ENCODE peak calls at places on chromosomes 5 and 9, in seven cellular contexts. K, V, D, O, U, X and C are unnamed samples.

GRCh38 chr5:172544371-172545120 is 90.2 kb upstream of the SH3PXD2B start:
- DNase-seq in K (no peak), V (no peak), D (no peak), O (no peak), U (no peak), X (peak; percentile 10), C (no peak)

GRCh38 chr9:135980926-135981630 is 19.9 kb upstream of the UBAC1 start:
- DNase-seq in K (no peak), V (no peak), D (no peak), O (no peak), U (no peak), X (no peak), C (no peak)

GRCh38 chr5:142024771-142025304 is 12.0 kb upstream of the GNPDA1 start:
- DNase-seq in K (peak; percentile 85), V (peak; percentile 94), D (peak; percentile 91), O (peak; percentile 92), U (peak; percentile 82), X (peak; percentile 80), C (peak; percentile 92)

GRCh38 chr9:32419921-32420320 is 35.5 kb downstream of the ACO1 start:
- DNase-seq in K (no peak), V (no peak), D (no peak), O (no peak), U (no peak), X (no peak), C (no peak)

GRCh38 chr5:173472784-173473278 is 143.6 kb downstream of the BOD1 start:
- DNase-seq in K (no peak), V (no peak), D (peak; percentile 14), O (no peak), U (peak; percentile 49), X (no peak), C (peak; percentile 31)

GRCh38 chr5:139204196-139204595 is 6.0 kb upstream of the SIL1 start:
- DNase-seq in K (no peak), V (no peak), D (no peak), O (no peak), U (no peak), X (no peak), C (no peak)

GRCh38 chr5:130496215-130496614 is 592.0 kb downstream of the CHSY3 start:
- DNase-seq in K (no peak), V (no peak), D (no peak), O (no peak), U (no peak), X (no peak), C (no peak)

GRCh38 chr9:34463098-34463900 is 4.7 kb downstream of the DNAI1 start:
- DNase-seq in K (no peak), V (no peak), D (peak; percentile 66), O (no peak), U (peak; percentile 79), X (no peak), C (no peak)

GRCh38 chr5:172556971-172557461 is 84.0 kb upstream of the NEURL1B start:
- DNase-seq in K (peak; percentile 47), V (no peak), D (peak; percentile 84), O (peak; percentile 69), U (peak; percentile 26), X (peak; percentile 70), C (no peak)

GRCh38 chr9:123401879-123402513 is 46.0 kb downstream of the CRB2 start:
- DNase-seq in K (peak; percentile 41), V (peak; percentile 68), D (no peak), O (no peak), U (peak; percentile 40), X (no peak), C (peak; percentile 80)

GRCh38 chr9:107106416-107106815 is 176.7 kb upstream of the RAD23B start:
- DNase-seq in K (no peak), V (no peak), D (no peak), O (no peak), U (no peak), X (no peak), C (no peak)

GRCh38 chr9:130433168-130433946 is 11.4 kb upstream of the ASS1 start:
- DNase-seq in K (no peak), V (peak; percentile 70), D (peak; percentile 61), O (no peak), U (peak; percentile 62), X (peak; percentile 50), C (no peak)

GRCh38 chr5:42951847-42952411 is 88.2 kb downstream of the ANXA2R start:
- DNase-seq in K (peak; percentile 33), V (no peak), D (peak; percentile 16), O (no peak), U (peak; percentile 64), X (peak; percentile 22), C (no peak)

GRCh38 chr5:107372723-107373487 is 297.8 kb downstream of the EFNA5 start:
- DNase-seq in K (no peak), V (no peak), D (no peak), O (no peak), U (peak; percentile 20), X (no peak), C (no peak)

GRCh38 chr5:96930058-96930457 is 5.8 kb upstream of the LNPEP start:
- DNase-seq in K (no peak), V (no peak), D (no peak), O (no peak), U (peak; percentile 25), X (no peak), C (no peak)

GRCh38 chr9:133074111-133074651 is 12.4 kb downstream of the CEL start:
- DNase-seq in K (no peak), V (no peak), D (no peak), O (no peak), U (peak; percentile 45), X (no peak), C (no peak)

GRCh38 chr9:95852059-95853032 is 23.1 kb upstream of the ERCC6L2 start:
- DNase-seq in K (no peak), V (no peak), D (no peak), O (no peak), U (peak; percentile 80), X (no peak), C (no peak)

GRCh38 chr5:64971538-64971937 is 202.8 kb downstream of the CWC27 start:
- DNase-seq in K (no peak), V (no peak), D (no peak), O (no peak), U (no peak), X (no peak), C (no peak)

GRCh38 chr5:158609328-158609727 is 490.4 kb downstream of the EBF1 start:
- DNase-seq in K (no peak), V (no peak), D (no peak), O (no peak), U (no peak), X (no peak), C (no peak)
- H3K27ac ChIP-seq in K (no peak overlapping the region), V (no peak overlapping the region), D (no peak overlapping the region), O (no peak overlapping the region), U (no peak overlapping the region), X (no peak overlapping the region), C (no peak overlapping the region)

GRCh38 chr9:127578952-127579853 is 32.9 kb upstream of the STXBP1 start:
- DNase-seq in K (peak; percentile 88), V (peak; percentile 48), D (peak; percentile 98), O (peak; percentile 96), U (peak; percentile 98), X (peak; percentile 80), C (peak; percentile 98)

GRCh38 chr9:127572961-127573727 is 38.9 kb upstream of the STXBP1 start:
- DNase-seq in K (no peak), V (no peak), D (peak; percentile 51), O (no peak), U (peak; percentile 80), X (no peak), C (no peak)

GRCh38 chr9:127574089-127574921 is 37.8 kb upstream of the STXBP1 start:
- DNase-seq in K (peak; percentile 78), V (no peak), D (peak; percentile 59), O (no peak), U (peak; percentile 71), X (no peak), C (peak; percentile 44)

GRCh38 chr9:127578627-127578951 is 33.5 kb upstream of the STXBP1 start:
- DNase-seq in K (no peak), V (no peak), D (no peak), O (no peak), U (no peak), X (no peak), C (no peak)

DNA sequence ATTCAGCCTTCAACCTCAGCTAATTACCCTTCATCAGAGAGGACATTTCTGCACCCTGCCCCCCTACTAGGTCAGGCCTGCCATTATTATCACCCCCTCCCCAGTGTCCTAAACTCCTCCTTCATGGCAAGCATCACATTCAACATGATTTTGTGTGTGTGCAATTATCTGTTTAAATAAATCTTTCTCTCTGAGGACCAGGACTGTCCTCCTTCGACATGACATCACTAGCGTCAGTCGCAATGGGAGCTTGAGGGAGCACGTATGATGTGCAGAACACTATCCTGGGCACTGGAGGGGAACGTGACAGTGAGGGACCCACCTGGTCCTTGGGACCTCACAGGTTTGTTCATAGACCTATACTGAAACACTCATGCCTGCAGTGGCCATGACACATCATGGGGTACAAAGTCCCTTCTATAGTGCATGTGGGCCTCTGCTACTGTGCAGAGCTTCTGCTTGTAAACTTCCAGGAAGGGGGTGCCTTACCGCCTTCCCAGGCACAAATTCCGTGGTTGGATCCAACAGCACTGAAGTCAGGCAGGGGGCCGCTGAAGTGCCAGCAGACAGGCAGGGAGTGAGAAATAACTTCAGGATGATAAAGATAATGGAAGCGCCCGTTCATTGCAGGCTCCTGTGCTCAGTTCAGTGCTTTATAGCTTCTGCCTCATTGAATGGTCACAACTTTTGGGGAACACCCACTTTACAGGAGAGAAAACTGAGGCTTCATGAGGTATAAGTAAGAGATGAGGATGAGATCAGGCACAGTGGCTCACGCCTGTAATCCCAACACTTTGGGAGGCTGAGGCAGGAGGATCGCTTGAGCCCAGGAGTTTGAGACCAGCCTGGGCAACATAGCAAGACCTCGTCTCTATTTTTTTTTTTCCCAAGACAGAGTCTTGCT is 36.0 kb upstream of the STXBP1 start:
- DNase-seq in K (peak; percentile 68), V (no peak), D (no peak), O (no peak), U (peak; percentile 25), X (no peak), C (no peak)
- H3K4me1 ChIP-seq in K (peaks cover 84% of the 10 kb centered on the region), V (peaks cover 9% of the 10 kb centered on the region), D (peaks cover 47% of the 10 kb centered on the region), O (peaks cover 47% of the 10 kb centered on the region), U (peaks cover 34% of the 10 kb centered on the region), X (no peaks in the 10 kb centered on the region), C (peaks cover 21% of the 10 kb centered on the region)

DNA sequence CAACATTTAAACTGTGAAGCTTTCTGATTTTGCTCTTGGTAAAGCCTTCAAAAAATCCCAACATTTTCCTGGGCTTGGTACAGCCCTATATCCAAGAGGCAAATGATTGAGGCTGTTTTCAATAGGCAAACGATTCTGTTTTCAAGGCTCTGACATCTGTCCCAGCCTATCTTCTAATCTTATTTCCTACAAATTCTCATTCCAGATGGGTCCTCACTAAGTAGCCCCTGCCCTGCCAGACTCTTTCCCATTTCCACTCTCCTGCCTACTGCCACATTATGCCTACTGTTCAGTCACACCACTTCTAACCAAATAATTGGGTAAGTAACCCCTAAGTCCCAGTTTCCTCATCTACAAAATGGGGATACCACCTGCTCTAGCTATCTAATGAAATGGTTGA is 3.5 kb downstream of the GBA2 start:
- DNase-seq in K (no peak), V (no peak), D (no peak), O (no peak), U (no peak), X (no peak), C (no peak)
- H3K27ac ChIP-seq in K (peak overlapping the region; percentile 92), V (no peak overlapping the region), D (no peak overlapping the region), O (no peak overlapping the region), U (no peak overlapping the region), X (no peak overlapping the region), C (no peak overlapping the region)

DNA sequence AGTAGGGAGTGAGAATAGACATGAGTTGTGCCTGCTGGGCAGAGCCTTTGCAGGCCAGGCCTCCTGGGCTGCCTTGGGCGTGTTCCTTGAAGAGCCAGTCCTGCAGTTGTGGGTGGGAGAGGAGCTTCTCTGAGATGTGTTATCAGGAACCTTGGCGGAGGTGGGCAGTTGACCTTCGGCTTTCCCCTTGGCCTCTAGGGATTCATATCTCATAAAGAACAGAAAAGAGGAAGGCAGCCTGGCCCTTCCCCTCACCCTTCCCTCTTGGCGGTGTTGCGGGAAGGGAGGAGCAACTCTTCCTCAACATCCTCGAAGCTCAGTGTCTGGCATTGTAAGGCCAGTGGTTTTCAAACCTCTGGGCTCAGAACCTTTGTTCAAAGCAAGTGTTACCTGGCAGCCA is 59.2 kb downstream of the DAPK1 start:
- DNase-seq in K (no peak), V (no peak), D (peak; percentile 47), O (peak; percentile 60), U (no peak), X (no peak), C (no peak)
- H3K4me1 ChIP-seq in K (peaks cover 29% of the 10 kb centered on the region), V (peaks cover 41% of the 10 kb centered on the region), D (peaks cover 31% of the 10 kb centered on the region), O (peaks cover 14% of the 10 kb centered on the region), U (no peaks in the 10 kb centered on the region), X (no peaks in the 10 kb centered on the region), C (no peaks in the 10 kb centered on the region)